ENCODE peak calls at places on chromosomes 7 and 10, in nine cellular contexts. O is left ventricle myocardium inferior, D is GM06990, J is fibroblast of pulmonary artery, G is IMR-90, F is ascending aorta, N is stomach, C is choroid plexus epithelial cell, B is upper lobe of left lung. M is an unnamed sample.
A peak's percentile ranks its signal among the peaks of the same experiment; 100 is the strongest.

GRCh38 chr10:100728928-100729876 is 16.2 kb upstream of the PAX2 start:
- DNase-seq in C (peak; percentile 13), B (peak; percentile 79), O (no peak), N (peak; percentile 32), D (no peak), G (peak; percentile 13), J (peak; percentile 25), F (no peak), M (no peak)

GRCh38 chr10:20768849-20769248 is 128.3 kb downstream of the NEBL start:
- DNase-seq in G (no peak), C (peak; percentile 57), D (no peak), F (no peak), B (no peak), N (no peak), O (no peak), J (peak; percentile 33), M (peak; percentile 29)

GRCh38 chr7:29990931-29991330 is 1.3 kb upstream of the SCRN1 start:
- DNase-seq in G (no peak), B (no peak), N (no peak), J (no peak), D (no peak), C (no peak), O (no peak), F (no peak), M (no peak)

GRCh38 chr7:111025013-111025412 is 65.9 kb upstream of the LRRN3 start:
- DNase-seq in F (no peak), B (no peak), C (no peak), O (no peak), J (no peak), N (no peak), D (no peak), G (no peak), M (no peak)

GRCh38 chr7:26451997-26452396 is 160.3 kb downstream of the SNX10 start:
- DNase-seq in G (no peak), J (no peak), F (no peak), D (no peak), O (no peak), B (no peak), N (no peak), C (no peak), M (no peak)

GRCh38 chr10:125871341-125871740 is 9.8 kb downstream of the DHX32 start:
- DNase-seq in O (no peak), G (peak; percentile 81), N (no peak), J (no peak), F (no peak), C (peak; percentile 46), D (no peak), B (no peak), M (peak; percentile 22)

GRCh38 chr10:100739516-100740368 is 5.6 kb upstream of the PAX2 start:
- DNase-seq in D (no peak), C (no peak), O (no peak), F (no peak), G (no peak), N (no peak), J (no peak), B (no peak), M (no peak)

GRCh38 chr7:10473569-10473968 is 500.1 kb upstream of the PHF14 start:
- DNase-seq in J (no peak), O (no peak), F (no peak), D (no peak), G (no peak), B (no peak), C (no peak), N (no peak), M (no peak)

GRCh38 chr7:7183833-7184463 is 1.6 kb downstream of the C1GALT1 start:
- DNase-seq in N (no peak), O (no peak), B (no peak), C (peak; percentile 38), G (no peak), D (no peak), F (no peak), J (peak; percentile 26), M (peak; percentile 52)

GRCh38 chr7:157386979-157387800 is 50.4 kb downstream of the DNAJB6 start:
- DNase-seq in G (peak; percentile 86), O (peak; percentile 84), N (peak; percentile 86), B (no peak), F (peak; percentile 95), C (peak; percentile 96), D (peak; percentile 62), J (peak; percentile 94), M (peak; percentile 75)

GRCh38 chr7:41085244-41085643 is 617.6 kb downstream of the INHBA start:
- DNase-seq in O (no peak), N (no peak), J (peak; percentile 40), G (peak; percentile 73), F (no peak), D (no peak), C (peak; percentile 60), B (no peak), M (peak; percentile 78)

GRCh38 chr10:128695326-128695725 is 569.1 kb upstream of the MKI67 start:
- DNase-seq in F (no peak), O (no peak), J (no peak), D (no peak), G (no peak), B (no peak), C (no peak), N (no peak), M (no peak)

GRCh38 chr7:45709168-45710034 is 135.2 kb downstream of the ADCY1 start:
- DNase-seq in N (peak; percentile 35), C (no peak), D (no peak), O (peak; percentile 70), B (no peak), F (peak; percentile 44), J (peak; percentile 50), G (peak; percentile 47), M (no peak)

GRCh38 chr10:125123363-125124113 is 36.8 kb downstream of the CTBP2 start:
- DNase-seq in F (peak; percentile 88), G (peak; percentile 69), O (peak; percentile 89), N (peak; percentile 92), J (peak; percentile 89), C (peak; percentile 94), B (no peak), D (no peak), M (peak; percentile 95)

GRCh38 chr10:4812952-4813351 is 13.1 kb upstream of the AKR1E2 start:
- DNase-seq in J (peak; percentile 73), F (no peak), O (no peak), C (peak; percentile 92), D (no peak), G (peak; percentile 96), B (no peak), N (no peak), M (peak; percentile 87)

GRCh38 chr10:71287456-71287855 is 31.6 kb upstream of the SLC29A3 start:
- DNase-seq in B (no peak), O (no peak), F (no peak), D (no peak), N (no peak), G (no peak), J (no peak), C (no peak), M (no peak)

DNA sequence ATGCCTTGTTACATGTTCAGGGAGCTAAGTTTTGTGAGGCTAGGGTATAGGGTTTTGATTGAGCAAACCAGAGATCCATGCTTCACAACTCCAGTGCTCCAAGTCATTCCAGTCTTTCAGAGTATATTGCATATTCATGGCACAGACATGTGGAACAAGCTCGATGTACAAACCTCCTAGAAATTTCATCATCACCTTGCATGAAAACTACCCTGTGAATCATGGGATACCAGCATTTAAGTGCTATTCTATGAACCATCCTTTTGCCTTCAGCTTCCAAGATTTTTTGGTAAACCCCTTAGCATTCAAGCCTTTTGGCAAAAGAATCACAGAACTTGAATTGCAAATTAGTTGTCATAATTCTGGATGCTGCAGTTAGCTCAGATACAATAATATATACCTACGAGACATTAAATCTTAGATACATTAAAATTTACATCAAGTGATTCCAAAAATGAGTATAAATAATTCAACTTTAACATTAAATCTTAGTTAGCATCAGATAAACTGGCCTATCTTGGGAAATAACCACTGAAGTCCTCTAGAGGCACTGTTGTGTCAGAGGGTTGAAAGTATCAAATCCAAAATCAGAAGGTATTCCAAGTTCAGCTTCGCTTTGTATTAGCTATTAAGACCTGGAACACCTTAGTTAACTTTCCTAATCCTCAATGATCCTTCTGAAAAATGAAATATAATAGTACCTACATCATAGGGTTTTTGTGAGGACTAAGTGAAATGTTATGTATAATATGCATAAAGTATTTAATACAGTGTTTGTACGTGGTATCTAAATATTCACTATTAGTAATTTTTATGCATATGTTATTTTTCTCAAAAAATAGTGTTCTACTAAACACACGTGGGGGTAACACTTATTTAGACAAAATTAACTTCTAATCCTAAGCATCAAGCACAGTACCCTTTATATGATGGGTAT is 55.5 kb upstream of the CABCOCO1 start:
- DNase-seq in O (no peak), J (no peak), G (no peak), N (no peak), F (no peak), B (no peak), C (peak; percentile 48), D (no peak), M (no peak)
- TF ChIP-seq CTCF in O (peak; percentile 46), J (peak; percentile 60), G (peak; percentile 42), N (no peak), F (peak; percentile 32), B (peak; percentile 6), C (peak; percentile 67), D (peak; percentile 59), M (peak; percentile 63)

GRCh38 chr10:1270490-1270889 is 214.3 kb downstream of the WDR37 start:
- DNase-seq in J (no peak), G (no peak), O (no peak), F (no peak), B (no peak), C (no peak), N (no peak), D (no peak), M (no peak)
- H3K4me3 ChIP-seq in J (no peak overlapping the region), G (no peak overlapping the region), O (no peak overlapping the region), F (no peak overlapping the region), B (no peak overlapping the region), C (no peak overlapping the region), N (no peak overlapping the region), D (no peak overlapping the region), M (no peak overlapping the region)

GRCh38 chr7:39415091-39415820 is 150.9 kb upstream of the YAE1 start:
- DNase-seq in D (no peak), O (no peak), C (no peak), G (no peak), F (no peak), J (no peak), B (no peak), N (no peak), M (no peak)

GRCh38 chr7:39416866-39417265 is 149.3 kb upstream of the YAE1 start:
- DNase-seq in D (no peak), F (no peak), C (no peak), N (no peak), O (no peak), J (no peak), B (no peak), G (no peak), M (no peak)

GRCh38 chr7:39413866-39414668 is 152.1 kb upstream of the YAE1 start:
- DNase-seq in B (peak; percentile 87), C (peak; percentile 44), N (peak; percentile 50), F (peak; percentile 71), O (peak; percentile 34), G (peak; percentile 17), J (peak; percentile 24), D (peak; percentile 76), M (peak; percentile 43)

GRCh38 chr7:39414669-39415035 is 151.6 kb upstream of the YAE1 start:
- DNase-seq in F (no peak), G (no peak), N (no peak), O (no peak), J (no peak), B (no peak), D (no peak), C (no peak), M (no peak)

GRCh38 chr7:39417642-39418041 is 148.6 kb upstream of the YAE1 start:
- DNase-seq in D (no peak), O (no peak), C (peak; percentile 7), J (no peak), G (no peak), F (no peak), B (no peak), N (no peak), M (no peak)
- TF ChIP-seq CTCF in D (no peak), O (no peak), C (peak; percentile 19), J (no peak), G (no peak), F (no peak), B (no peak), N (no peak), M (no peak)

GRCh38 chr10:74419491-74420466 is 268.8 kb downstream of the ADK start:
- DNase-seq in B (no peak), N (no peak), O (no peak), J (peak; percentile 30), C (peak; percentile 53), D (peak; percentile 46), F (no peak), G (peak; percentile 19), M (peak; percentile 29)
- H3K4me3 ChIP-seq in B (no peak overlapping the region), N (no peak overlapping the region), O (no peak overlapping the region), J (no peak overlapping the region), C (no peak overlapping the region), D (no peak overlapping the region), F (no peak overlapping the region), G (no peak overlapping the region), M (no peak overlapping the region)